ENCODE peak calls at places on chromosomes 12 and 14, in nine cellular contexts. D, C, Z, J, B, T, U, W and E are unnamed samples.
A peak's percentile ranks its signal among the peaks of the same experiment; 100 is the strongest.

GRCh38 chr14:58639842-58640484 is 2.2 kb downstream of the DACT1 start:
- DNase-seq in C (no peak), B (no peak), D (peak; percentile 30), U (no peak), Z (peak; percentile 47), T (peak; percentile 49), J (no peak), W (no peak), E (no peak)

GRCh38 chr12:68207276-68207675 is 18.3 kb downstream of the IL26 start:
- DNase-seq in U (no peak), D (no peak), C (no peak), J (no peak), Z (no peak), W (no peak), B (no peak), T (no peak), E (no peak)

GRCh38 chr12:107684990-107685359 is 624 bp upstream of the PWP1 start:
- DNase-seq in W (no peak), T (no peak), Z (peak; percentile 43), U (no peak), J (no peak), B (no peak), D (peak; percentile 34), C (no peak), E (no peak)

GRCh38 chr14:32724864-32725550 is 213.7 kb upstream of the NPAS3 start:
- DNase-seq in C (no peak), U (no peak), T (no peak), W (no peak), Z (no peak), J (no peak), D (no peak), B (no peak), E (peak; percentile 91)

GRCh38 chr14:55699131-55700057 is 119.4 kb downstream of the KTN1 start:
- DNase-seq in B (no peak), U (no peak), W (no peak), D (no peak), Z (peak; percentile 45), J (no peak), T (no peak), C (no peak), E (no peak)

GRCh38 chr14:52238682-52239081 is 28.8 kb upstream of the PTGDR start:
- DNase-seq in D (no peak), U (no peak), C (no peak), T (no peak), B (no peak), J (no peak), Z (no peak), W (no peak), E (no peak)

GRCh38 chr12:100127766-100128508 is 14.7 kb downstream of the BLTP3B start:
- DNase-seq in W (no peak), Z (no peak), T (peak; percentile 38), D (no peak), B (no peak), J (peak; percentile 28), U (peak; percentile 88), C (no peak), E (peak; percentile 97)

GRCh38 chr14:67251573-67252226 is 10.5 kb downstream of the PALS1 start:
- DNase-seq in W (no peak), C (no peak), Z (no peak), T (no peak), D (no peak), J (no peak), U (no peak), B (no peak), E (no peak)

GRCh38 chr12:13347241-13348043 is 150.9 kb downstream of the EMP1 start:
- DNase-seq in T (no peak), D (no peak), W (no peak), U (no peak), J (no peak), Z (peak; percentile 36), B (no peak), C (no peak), E (no peak)

GRCh38 chr12:45220366-45220931 is 4.6 kb downstream of the ANO6 start:
- DNase-seq in W (no peak), T (no peak), Z (no peak), D (no peak), J (no peak), C (no peak), U (no peak), B (no peak), E (no peak)

GRCh38 chr14:76784266-76784874 is 23.1 kb downstream of the VASH1 start:
- DNase-seq in J (no peak), C (no peak), T (no peak), W (no peak), D (no peak), B (no peak), Z (no peak), U (no peak), E (no peak)

GRCh38 chr12:83826112-83826511 is 1086.5 kb downstream of the SLC6A15 start:
- DNase-seq in Z (no peak), J (peak; percentile 6), C (no peak), B (no peak), W (no peak), T (no peak), D (peak; percentile 69), U (no peak), E (no peak)

GRCh38 chr12:13254311-13254710 is 57.8 kb downstream of the EMP1 start:
- DNase-seq in T (no peak), U (no peak), Z (no peak), W (no peak), B (no peak), C (no peak), J (no peak), D (no peak), E (no peak)

GRCh38 chr12:63325757-63326156 is 174.8 kb upstream of the AVPR1A start:
- DNase-seq in W (no peak), T (no peak), B (no peak), Z (no peak), J (no peak), D (no peak), U (no peak), C (no peak), E (no peak)

GRCh38 chr12:62922539-62922938 is 12.4 kb downstream of the PPM1H start:
- DNase-seq in J (no peak), B (no peak), C (no peak), T (no peak), D (no peak), W (no peak), Z (no peak), U (no peak), E (no peak)

DNA sequence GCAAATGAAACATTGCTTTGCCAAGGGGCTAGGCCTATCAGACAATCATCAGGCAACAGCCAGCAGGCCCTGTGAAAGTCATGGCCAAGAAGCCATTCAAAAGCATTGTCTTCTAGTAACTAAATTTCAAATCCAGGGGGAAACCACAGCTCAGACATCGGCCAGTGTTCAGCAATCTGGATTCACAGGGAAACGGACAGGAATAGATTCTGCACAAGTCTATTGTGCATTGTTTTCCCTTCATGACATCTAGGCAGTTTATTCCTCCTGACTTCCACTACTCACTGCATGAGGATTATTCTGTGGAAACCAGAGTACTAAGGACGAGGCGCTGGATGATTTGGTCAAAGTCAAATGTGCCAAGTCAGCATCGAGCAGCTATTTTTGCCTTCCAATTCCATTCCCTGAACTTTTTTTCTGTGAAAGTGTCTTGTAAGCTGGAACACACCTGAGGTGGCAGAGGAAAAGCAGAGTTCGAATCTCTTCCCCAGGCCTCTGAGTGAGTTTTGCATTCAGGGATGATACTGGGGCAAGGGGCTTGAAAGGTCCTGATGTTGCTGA is 75.4 kb downstream of the VCPKMT start:
- DNase-seq in W (no peak), C (no peak), U (no peak), B (no peak), Z (no peak), J (no peak), D (no peak), T (no peak), E (no peak)
- H3K27ac ChIP-seq in W (peak overlapping the region; percentile 9), C (peak overlapping the region; percentile 21), U (no peak overlapping the region), B (peak overlapping the region; percentile 21), Z (peak overlapping the region; percentile 80), J (peak overlapping the region; percentile 78), D (peak overlapping the region; percentile 47), T (peak overlapping the region; percentile 63), E (no peak overlapping the region)

GRCh38 chr12:27549231-27549800 is 25.3 kb downstream of the PPFIBP1 start:
- DNase-seq in B (no peak), U (no peak), J (no peak), T (no peak), Z (peak; percentile 34), C (no peak), D (no peak), W (no peak), E (no peak)

GRCh38 chr12:27551172-27551840 is 27.3 kb downstream of the PPFIBP1 start:
- DNase-seq in W (no peak), T (no peak), U (no peak), D (no peak), Z (no peak), C (no peak), J (no peak), B (no peak), E (no peak)

GRCh38 chr12:27548301-27549199 is 24.5 kb downstream of the PPFIBP1 start:
- DNase-seq in T (no peak), U (no peak), J (no peak), C (no peak), Z (no peak), W (no peak), B (no peak), D (no peak), E (no peak)

GRCh38 chr12:27550653-27550975 is 26.6 kb downstream of the PPFIBP1 start:
- DNase-seq in Z (no peak), T (no peak), B (no peak), W (no peak), U (no peak), C (no peak), D (no peak), J (no peak), E (no peak)

GRCh38 chr12:27549801-27550652 is 26.0 kb downstream of the PPFIBP1 start:
- DNase-seq in C (peak; percentile 83), U (peak; percentile 82), T (peak; percentile 73), Z (peak; percentile 71), J (no peak), D (peak; percentile 91), B (peak; percentile 94), W (no peak), E (no peak)
- H3K4me3 ChIP-seq in C (peak overlapping the region; percentile 44), U (no peak overlapping the region), T (peak overlapping the region; percentile 14), Z (peak overlapping the region; percentile 30), J (no peak overlapping the region), D (no peak overlapping the region), B (no peak overlapping the region), W (no peak overlapping the region), E (peak overlapping the region; percentile 36)

DNA sequence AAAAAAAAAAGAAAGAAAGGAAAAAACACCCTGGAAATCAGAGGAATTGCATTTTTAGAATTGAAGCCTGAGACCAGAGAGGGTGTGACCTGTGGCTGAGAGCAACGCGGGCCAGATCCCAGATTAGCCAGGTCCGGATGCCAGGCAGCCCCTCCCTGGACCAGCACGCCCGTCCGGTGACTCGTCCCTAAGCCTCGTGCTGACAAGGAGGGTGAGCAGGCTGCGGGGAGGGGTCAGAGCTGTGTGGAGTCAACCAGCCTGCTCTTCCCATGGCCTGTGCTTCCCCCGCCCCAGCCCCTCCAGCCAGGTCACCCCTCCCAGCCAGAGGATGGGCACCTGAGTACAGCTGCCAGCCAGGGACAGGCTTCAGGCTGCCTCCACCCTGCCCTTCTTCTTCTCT is 4.2 kb upstream of the KLC1 start:
- DNase-seq in J (peak; percentile 20), D (peak; percentile 25), W (no peak), B (peak; percentile 85), T (no peak), C (peak; percentile 86), U (no peak), Z (peak; percentile 62), E (no peak)
- H3K27ac ChIP-seq in J (peak overlapping the region; percentile 65), D (no peak overlapping the region), W (no peak overlapping the region), B (peak overlapping the region; percentile 70), T (no peak overlapping the region), C (no peak overlapping the region), U (no peak overlapping the region), Z (peak overlapping the region; percentile 85), E (peak overlapping the region; percentile 30)

GRCh38 chr12:6851921-6852650 is at the start of gene USP5:
- DNase-seq in U (peak; percentile 99), J (peak; percentile 100), T (peak; percentile 99), B (peak; percentile 100), C (peak; percentile 100), W (peak; percentile 97), Z (peak; percentile 99), D (peak; percentile 99), E (peak; percentile 97)
- H3K4me3 ChIP-seq in U (peak within 1 kb of the TSS; percentile 83), J (peak within 1 kb of the TSS; percentile 85), T (peak within 1 kb of the TSS; percentile 97), B (peak within 1 kb of the TSS; percentile 59), C (peak within 1 kb of the TSS; percentile 85), W (peak within 1 kb of the TSS; percentile 89), Z (peak within 1 kb of the TSS; percentile 50), D (peak within 1 kb of the TSS; percentile 68), E (peak within 1 kb of the TSS; percentile 82)